ENCODE peak calls at places on chromosomes 1 and 21, in five cellular contexts. H is activated CD4-positive, alpha-beta T cell treated with anti-CD3 and anti-CD28 coated beads, Interleukin-2, amount 50 U/mL, for 1 hour; V is fibroblast of lung; K is neural crest cell; X is sigmoid colon. O is an unnamed sample.
A peak's percentile ranks its signal among the peaks of the same experiment; 100 is the strongest.

GRCh38 chr1:223771814-223772770 is 59.8 kb downstream of the CAPN2 start:
- DNase-seq in V (peak; percentile 94), K (no peak), X (peak; percentile 25), H (no peak), O (peak; percentile 79)

GRCh38 chr1:15080328-15081033 is 73.1 kb upstream of the TMEM51 start:
- DNase-seq in H (no peak), K (no peak), X (no peak), V (no peak), O (no peak)

GRCh38 chr1:10696977-10697376 is 99.5 kb downstream of the CASZ1 start:
- DNase-seq in V (peak; percentile 37), X (no peak), K (no peak), H (no peak), O (no peak)

GRCh38 chr1:34190692-34191091 is 14.0 kb downstream of the C1orf94 start:
- DNase-seq in H (no peak), V (no peak), K (no peak), X (no peak), O (no peak)

GRCh38 chr1:89635825-89636815 is 3.2 kb downstream of the LRRC8C start:
- DNase-seq in V (peak; percentile 82), K (no peak), X (no peak), H (no peak), O (no peak)

GRCh38 chr1:22328331-22329170 is 123.1 kb upstream of the ZBTB40 start:
- DNase-seq in H (no peak), K (no peak), X (peak; percentile 53), V (no peak), O (no peak)

GRCh38 chr1:171403396-171403795 is 81.9 kb upstream of the PRRC2C start:
- DNase-seq in H (no peak), X (no peak), V (peak; percentile 5), K (no peak), O (peak; percentile 60)

GRCh38 chr21:36976882-36977651 is 10.6 kb upstream of the HLCS start:
- DNase-seq in V (peak; percentile 73), H (no peak), X (no peak), K (peak; percentile 34), O (no peak)

GRCh38 chr1:234114648-234115307 is 210.3 kb downstream of the SLC35F3 start:
- DNase-seq in K (peak; percentile 39), H (peak; percentile 3), V (peak; percentile 50), X (no peak), O (no peak)

GRCh38 chr1:9417695-9418094 is 121.6 kb upstream of the SLC25A33 start:
- DNase-seq in X (no peak), V (no peak), H (peak; percentile 35), K (no peak), O (no peak)

GRCh38 chr1:30044745-30045144 is 678.6 kb downstream of the MATN1 start:
- DNase-seq in K (no peak), V (no peak), X (no peak), H (no peak), O (no peak)

GRCh38 chr1:110962892-110963665 is 643 bp downstream of the LRIF1 start:
- DNase-seq in V (peak; percentile 83), X (peak; percentile 70), K (peak; percentile 15), H (peak; percentile 43), O (peak; percentile 66)

GRCh38 chr1:8384577-8384976 is 66.7 kb downstream of the SLC45A1 start:
- DNase-seq in V (peak; percentile 32), H (no peak), K (no peak), X (no peak), O (no peak)

GRCh38 chr1:183711691-183712401 is 58.7 kb upstream of the APOBEC4 start:
- DNase-seq in X (no peak), K (no peak), V (peak; percentile 77), H (no peak), O (no peak)